ENCODE peak calls at places on chromosomes 4 and X, in ten cellular contexts. One of them, this sample, is unnamed.

GRCh38 chrX:47235691-47236103 is 2.9 kb downstream of the USP11 start:
- DNase-seq in kidney: no peak
- DNase-seq in hypothalamus: no peak
- DNase-seq in A549: no peak
- DNase-seq in colonic mucosa: no peak
- DNase-seq in activated CD8-positive, alpha-beta T cell treated with anti-CD3 and anti-CD28 coated beads for 36 hours: no peak
- DNase-seq in CD4-positive, alpha-beta T cell: no peak
- DNase-seq in NCI-H748 treated with DMSO at 0.1 percent for 48 hours: no peak
- DNase-seq in HS-5: no peak
- DNase-seq in cardiac fibroblast: no peak
- DNase-seq in this sample: no peak

GRCh38 chrX:150736478-150736877 is 43.3 kb downstream of the MTMR1 start:
- DNase-seq in kidney: no peak
- DNase-seq in hypothalamus: no peak
- DNase-seq in A549: no peak
- DNase-seq in colonic mucosa: no peak
- DNase-seq in activated CD8-positive, alpha-beta T cell treated with anti-CD3 and anti-CD28 coated beads for 36 hours: no peak
- DNase-seq in CD4-positive, alpha-beta T cell: no peak
- DNase-seq in NCI-H748 treated with DMSO at 0.1 percent for 48 hours: no peak
- DNase-seq in HS-5: no peak
- DNase-seq in cardiac fibroblast: no peak
- DNase-seq in this sample: no peak

GRCh38 chr4:80507507-80507906 is 172.0 kb downstream of the CFAP299 start:
- DNase-seq in kidney: no peak
- DNase-seq in hypothalamus: no peak
- DNase-seq in A549: no peak
- DNase-seq in colonic mucosa: no peak
- DNase-seq in activated CD8-positive, alpha-beta T cell treated with anti-CD3 and anti-CD28 coated beads for 36 hours: no peak
- DNase-seq in CD4-positive, alpha-beta T cell: no peak
- DNase-seq in NCI-H748 treated with DMSO at 0.1 percent for 48 hours: no peak
- DNase-seq in HS-5: no peak
- DNase-seq in cardiac fibroblast: no peak
- DNase-seq in this sample: no peak

GRCh38 chrX:71998836-71999509 is 88.3 kb downstream of the NHSL2 start:
- DNase-seq in kidney: no peak
- DNase-seq in hypothalamus: no peak
- DNase-seq in A549: peak; percentile 46
- DNase-seq in colonic mucosa: no peak
- DNase-seq in activated CD8-positive, alpha-beta T cell treated with anti-CD3 and anti-CD28 coated beads for 36 hours: peak; percentile 51
- DNase-seq in CD4-positive, alpha-beta T cell: peak; percentile 9
- DNase-seq in NCI-H748 treated with DMSO at 0.1 percent for 48 hours: no peak
- DNase-seq in HS-5: no peak
- DNase-seq in cardiac fibroblast: peak; percentile 33
- DNase-seq in this sample: no peak

GRCh38 chrX:120769576-120770341 is 105.9 kb downstream of the CT47B1 start:
- DNase-seq in kidney: no peak
- DNase-seq in hypothalamus: no peak
- DNase-seq in A549: peak; percentile 3
- DNase-seq in colonic mucosa: no peak
- DNase-seq in activated CD8-positive, alpha-beta T cell treated with anti-CD3 and anti-CD28 coated beads for 36 hours: peak; percentile 6
- DNase-seq in CD4-positive, alpha-beta T cell: no peak
- DNase-seq in NCI-H748 treated with DMSO at 0.1 percent for 48 hours: peak; percentile 2
- DNase-seq in HS-5: peak; percentile 51
- DNase-seq in cardiac fibroblast: peak; percentile 84
- DNase-seq in this sample: no peak

GRCh38 chr4:88191404-88191803 is 33.0 kb upstream of the ABCG2 start:
- DNase-seq in kidney: no peak
- DNase-seq in hypothalamus: no peak
- DNase-seq in A549: no peak
- DNase-seq in colonic mucosa: no peak
- DNase-seq in activated CD8-positive, alpha-beta T cell treated with anti-CD3 and anti-CD28 coated beads for 36 hours: no peak
- DNase-seq in CD4-positive, alpha-beta T cell: no peak
- DNase-seq in NCI-H748 treated with DMSO at 0.1 percent for 48 hours: no peak
- DNase-seq in HS-5: no peak
- DNase-seq in cardiac fibroblast: no peak
- DNase-seq in this sample: no peak

GRCh38 chr4:83217721-83218522 is 66.7 kb downstream of the COQ2 start:
- DNase-seq in kidney: no peak
- DNase-seq in hypothalamus: no peak
- DNase-seq in A549: no peak
- DNase-seq in colonic mucosa: peak; percentile 51
- DNase-seq in activated CD8-positive, alpha-beta T cell treated with anti-CD3 and anti-CD28 coated beads for 36 hours: peak; percentile 82
- DNase-seq in CD4-positive, alpha-beta T cell: peak; percentile 47
- DNase-seq in NCI-H748 treated with DMSO at 0.1 percent for 48 hours: no peak
- DNase-seq in HS-5: no peak
- DNase-seq in cardiac fibroblast: no peak
- DNase-seq in this sample: no peak

GRCh38 chrX:15686818-15687685 is 22.4 kb upstream of the CLTRN start:
- DNase-seq in kidney: no peak
- DNase-seq in hypothalamus: no peak
- DNase-seq in A549: peak; percentile 46
- DNase-seq in colonic mucosa: peak; percentile 71
- DNase-seq in activated CD8-positive, alpha-beta T cell treated with anti-CD3 and anti-CD28 coated beads for 36 hours: peak; percentile 67
- DNase-seq in CD4-positive, alpha-beta T cell: peak; percentile 42
- DNase-seq in NCI-H748 treated with DMSO at 0.1 percent for 48 hours: peak; percentile 9
- DNase-seq in HS-5: no peak
- DNase-seq in cardiac fibroblast: peak; percentile 58
- DNase-seq in this sample: no peak

GRCh38 chr4:168028970-168029610 is 63.2 kb upstream of the ANXA10 start:
- DNase-seq in kidney: no peak
- DNase-seq in hypothalamus: no peak
- DNase-seq in A549: no peak
- DNase-seq in colonic mucosa: no peak
- DNase-seq in activated CD8-positive, alpha-beta T cell treated with anti-CD3 and anti-CD28 coated beads for 36 hours: no peak
- DNase-seq in CD4-positive, alpha-beta T cell: no peak
- DNase-seq in NCI-H748 treated with DMSO at 0.1 percent for 48 hours: no peak
- DNase-seq in HS-5: no peak
- DNase-seq in cardiac fibroblast: no peak
- DNase-seq in this sample: no peak

GRCh38 chrX:15384304-15384703 is at the start of gene VEGFD:
- DNase-seq in kidney: no peak
- DNase-seq in hypothalamus: no peak
- DNase-seq in A549: no peak
- DNase-seq in colonic mucosa: no peak
- DNase-seq in activated CD8-positive, alpha-beta T cell treated with anti-CD3 and anti-CD28 coated beads for 36 hours: no peak
- DNase-seq in CD4-positive, alpha-beta T cell: no peak
- DNase-seq in NCI-H748 treated with DMSO at 0.1 percent for 48 hours: no peak
- DNase-seq in HS-5: no peak
- DNase-seq in cardiac fibroblast: peak; percentile 76
- DNase-seq in this sample: no peak

GRCh38 chr4:14716622-14717021 is 285.7 kb upstream of the CPEB2 start:
- DNase-seq in kidney: no peak
- DNase-seq in hypothalamus: no peak
- DNase-seq in A549: no peak
- DNase-seq in colonic mucosa: no peak
- DNase-seq in activated CD8-positive, alpha-beta T cell treated with anti-CD3 and anti-CD28 coated beads for 36 hours: no peak
- DNase-seq in CD4-positive, alpha-beta T cell: no peak
- DNase-seq in NCI-H748 treated with DMSO at 0.1 percent for 48 hours: peak; percentile 8
- DNase-seq in HS-5: no peak
- DNase-seq in cardiac fibroblast: no peak
- DNase-seq in this sample: no peak

GRCh38 chr4:150782921-150783320 is 201.0 kb downstream of the MAB21L2 start:
- DNase-seq in kidney: no peak
- DNase-seq in hypothalamus: no peak
- DNase-seq in A549: no peak
- DNase-seq in colonic mucosa: no peak
- DNase-seq in activated CD8-positive, alpha-beta T cell treated with anti-CD3 and anti-CD28 coated beads for 36 hours: no peak
- DNase-seq in CD4-positive, alpha-beta T cell: no peak
- DNase-seq in NCI-H748 treated with DMSO at 0.1 percent for 48 hours: no peak
- DNase-seq in HS-5: no peak
- DNase-seq in cardiac fibroblast: peak; percentile 21
- DNase-seq in this sample: no peak

GRCh38 chr4:26191353-26191752 is 129.5 kb upstream of the RBPJ start:
- DNase-seq in kidney: no peak
- DNase-seq in hypothalamus: no peak
- DNase-seq in A549: no peak
- DNase-seq in colonic mucosa: no peak
- DNase-seq in activated CD8-positive, alpha-beta T cell treated with anti-CD3 and anti-CD28 coated beads for 36 hours: no peak
- DNase-seq in CD4-positive, alpha-beta T cell: no peak
- DNase-seq in NCI-H748 treated with DMSO at 0.1 percent for 48 hours: no peak
- DNase-seq in HS-5: no peak
- DNase-seq in cardiac fibroblast: no peak
- DNase-seq in this sample: no peak

This sample was measured in CMK.